ENCODE peak calls at places on chromosomes 5 and 9, in six cellular contexts. E is heart left ventricle, M is mucosa of descending colon, B is fibroblast of lung, V is mesenchymal stem cell, Q is breast epithelium. R is an unnamed sample. For H3K4me1, the result is how much of the 10 kb centered on the place peaks cover.

GRCh38 chr9:125513634-125514413 is 193.2 kb downstream of the MAPKAP1 start:
- DNase-seq in M (peak), E (peak), Q (no peak), V (peak), B (peak), R (no peak)

GRCh38 chr5:180632768-180633167 is 16.6 kb downstream of the FLT4 start:
- DNase-seq in M (no peak), B (no peak), V (no peak), E (peak), Q (no peak), R (no peak)

GRCh38 chr9:128722380-128723351 is 1.3 kb downstream of the ZDHHC12 start:
- DNase-seq in B (no peak), E (no peak), M (no peak), V (no peak), Q (no peak), R (no peak)

GRCh38 chr9:124392855-124393460 is 22.3 kb downstream of the PSMB7 start:
- DNase-seq in Q (no peak), E (no peak), B (peak), M (no peak), V (peak), R (peak)

GRCh38 chr5:172695431-172696054 is 54.5 kb downstream of the NEURL1B start:
- DNase-seq in M (no peak), E (peak), V (no peak), Q (no peak), B (no peak), R (no peak)

GRCh38 chr9:88387733-88388202 is 476 bp upstream of the SPIN1 start:
- DNase-seq in Q (peak), M (peak), E (peak), B (peak), V (peak), R (peak)

GRCh38 chr5:32474201-32474854 is 29.8 kb upstream of the ZFR start:
- DNase-seq in Q (no peak), E (no peak), V (no peak), B (no peak), M (peak), R (no peak)

GRCh38 chr5:149063017-149063687 is at the start of gene SH3TC2:
- DNase-seq in E (peak), V (peak), M (peak), B (peak), Q (peak), R (peak)

GRCh38 chr9:95504053-95504963 is 12.5 kb downstream of the PTCH1 start:
- DNase-seq in Q (no peak), M (no peak), B (peak), E (peak), V (peak), R (peak)

GRCh38 chr5:135318037-135318436 is 81.0 kb downstream of the MACROH2A1 start:
- DNase-seq in V (no peak), E (no peak), M (no peak), Q (no peak), B (no peak), R (no peak)

GRCh38 chr9:17191095-17191494 is 56.3 kb downstream of the CNTLN start:
- DNase-seq in Q (no peak), V (peak), M (no peak), B (peak), E (no peak), R (peak)

GRCh38 chr5:99061711-99062110 is 132.9 kb upstream of the CHD1 start:
- DNase-seq in V (peak), B (peak), E (no peak), Q (no peak), M (no peak), R (no peak)

GRCh38 chr5:172871982-172872381 is 37.9 kb downstream of the ERGIC1 start:
- DNase-seq in E (no peak), M (no peak), Q (no peak), V (peak), B (peak), R (no peak)

GRCh38 chr9:86854898-86855523 is 92.3 kb downstream of the GAS1 start:
- DNase-seq in M (no peak), Q (no peak), E (no peak), B (peak), V (peak), R (peak)

GRCh38 chr5:175718401-175719108 is 60.7 kb downstream of the HRH2 start:
- DNase-seq in Q (no peak), B (no peak), M (peak), E (peak), V (peak), R (peak)

GRCh38 chr9:38233343-38233742 is 159.2 kb upstream of the ALDH1B1 start:
- DNase-seq in V (no peak), M (no peak), B (no peak), Q (no peak), E (no peak), R (no peak)

GRCh38 chr9:1050125-1050895 is at the start of gene DMRT2:
- DNase-seq in Q (peak), B (peak), V (no peak), E (peak), M (peak), R (peak)

GRCh38 chr9:112535811-112536210 is 49.2 kb downstream of the KIAA1958 start:
- DNase-seq in E (no peak), B (peak), V (peak), M (no peak), Q (no peak), R (peak)

GRCh38 chr5:149358294-149358651 is 427 bp downstream of the PCYOX1L start:
- DNase-seq in E (peak), Q (no peak), B (no peak), M (peak), V (no peak), R (no peak)

GRCh38 chr5:14720236-14720923 is 55.9 kb downstream of the OTULIN start:
- DNase-seq in B (peak), M (no peak), V (peak), E (no peak), Q (no peak), R (no peak)

GRCh38 chr5:139394654-139395566 is at the start of gene PROB1:
- DNase-seq in E (peak), M (no peak), V (peak), B (no peak), Q (no peak), R (no peak)

GRCh38 chr9:8095531-8096223 is 296.1 kb upstream of the DMAC1 start:
- DNase-seq in Q (no peak), M (no peak), B (no peak), E (no peak), V (no peak), R (no peak)

GRCh38 chr5:132362086-132362485 is 7.4 kb upstream of the SLC22A5 start:
- DNase-seq in B (no peak), V (no peak), M (no peak), Q (no peak), E (no peak), R (no peak)
- H3K4me1 ChIP-seq in B (under half), V (under half), M (under half), Q (under half), E (under half), R (under half)

GRCh38 chr9:132002827-132003704 is 76.6 kb downstream of the MED27 start:
- DNase-seq in E (no peak), B (peak), Q (no peak), M (no peak), V (no peak), R (peak)

GRCh38 chr9:131999692-132000551 is 79.7 kb downstream of the MED27 start:
- DNase-seq in E (no peak), B (peak), M (no peak), V (peak), Q (no peak), R (no peak)

GRCh38 chr9:132000659-132001058 is 79.0 kb downstream of the MED27 start:
- DNase-seq in M (no peak), V (no peak), E (no peak), B (no peak), Q (no peak), R (no peak)

GRCh38 chr9:132003904-132004303 is 75.8 kb downstream of the MED27 start:
- DNase-seq in V (no peak), Q (no peak), B (no peak), E (no peak), M (no peak), R (peak)

DNA sequence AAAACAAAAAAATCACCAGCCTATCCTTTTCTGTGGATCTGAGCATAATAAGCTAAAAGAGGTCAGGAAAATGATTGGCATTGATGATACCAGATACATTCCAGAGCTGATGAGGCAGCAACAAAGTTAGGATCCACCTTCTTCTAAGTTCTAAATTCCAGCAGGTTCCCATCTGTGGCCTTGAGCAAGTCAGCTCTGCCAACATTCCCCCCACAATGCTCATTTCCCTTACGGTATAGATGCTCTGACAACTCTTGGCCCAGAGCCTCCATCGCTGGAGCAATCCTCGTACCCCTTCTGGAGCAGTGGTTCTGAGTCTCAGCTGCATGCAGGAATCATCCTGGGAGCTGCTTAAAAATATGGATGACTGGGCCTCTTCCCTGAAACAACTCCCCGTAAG is 78.1 kb downstream of the MED27 start:
- DNase-seq in V (no peak), B (peak), Q (no peak), M (no peak), E (no peak), R (no peak)
- H3K4me1 ChIP-seq in V (under half), B (under half), Q (under half), M (under half), E (under half), R (under half)

DNA sequence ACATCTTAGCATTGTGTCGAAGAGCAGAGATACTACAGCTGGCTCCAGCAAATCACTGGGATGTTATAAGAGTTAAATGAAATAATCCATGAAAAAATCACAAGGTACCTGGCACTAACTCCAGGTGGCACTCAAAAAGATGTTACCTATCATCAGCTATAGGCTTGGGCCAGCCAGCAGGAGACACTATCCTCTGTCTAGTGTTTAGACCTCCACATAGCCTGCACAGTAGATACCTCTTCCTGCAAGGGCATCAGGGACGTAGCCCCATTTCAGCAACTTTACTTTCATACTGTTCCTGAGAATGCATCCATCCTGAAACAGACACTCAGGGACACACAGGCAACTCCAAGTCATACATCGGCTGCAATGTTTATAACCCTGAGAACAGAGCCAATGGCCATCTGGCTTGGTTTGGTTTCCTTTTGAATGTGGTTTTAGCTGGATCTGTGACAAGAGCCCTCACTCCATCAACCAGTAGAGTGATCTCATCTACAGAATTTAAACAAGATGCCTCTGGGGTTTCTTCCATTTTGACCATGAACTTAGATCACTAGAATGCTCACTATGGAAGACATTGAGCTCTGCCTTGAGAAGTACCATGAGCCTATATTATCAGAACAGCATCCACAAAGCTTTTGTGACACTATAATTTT is 69.9 kb downstream of the TLE1 start:
- DNase-seq in V (peak), M (peak), B (peak), Q (no peak), E (no peak), R (no peak)
- H3K4me1 ChIP-seq in V (under half), M (under half), B (under half), Q (under half), E (under half), R (under half)

GRCh38 chr5:80189201-80189600 is 66.6 kb downstream of the SERINC5 start:
- DNase-seq in B (no peak), Q (no peak), M (no peak), E (no peak), V (no peak), R (no peak)
- H3K4me1 ChIP-seq in B (under half), Q (under half), M (half or more), E (half or more), V (under half), R (under half)

GRCh38 chr5:151382576-151382975 is 35.2 kb upstream of the SLC36A2 start:
- DNase-seq in V (no peak), Q (no peak), B (no peak), E (no peak), M (no peak), R (no peak)
- H3K4me1 ChIP-seq in V (under half), Q (under half), B (under half), E (under half), M (under half), R (under half)

GRCh38 chr9:136242908-136243525 is 2.6 kb downstream of the QSOX2 start:
- DNase-seq in M (no peak), B (no peak), V (no peak), Q (no peak), E (no peak), R (no peak)

GRCh38 chr9:136245194-136246150 is at the start of gene QSOX2:
- DNase-seq in Q (peak), M (peak), E (peak), V (peak), B (peak), R (peak)

GRCh38 chr9:136244776-136245193 is 827 bp downstream of the QSOX2 start:
- DNase-seq in B (no peak), V (no peak), Q (no peak), E (no peak), M (no peak), R (no peak)

GRCh38 chr9:136243631-136244030 is 2.0 kb downstream of the QSOX2 start:
- DNase-seq in B (no peak), V (no peak), Q (no peak), E (no peak), M (no peak), R (no peak)

DNA sequence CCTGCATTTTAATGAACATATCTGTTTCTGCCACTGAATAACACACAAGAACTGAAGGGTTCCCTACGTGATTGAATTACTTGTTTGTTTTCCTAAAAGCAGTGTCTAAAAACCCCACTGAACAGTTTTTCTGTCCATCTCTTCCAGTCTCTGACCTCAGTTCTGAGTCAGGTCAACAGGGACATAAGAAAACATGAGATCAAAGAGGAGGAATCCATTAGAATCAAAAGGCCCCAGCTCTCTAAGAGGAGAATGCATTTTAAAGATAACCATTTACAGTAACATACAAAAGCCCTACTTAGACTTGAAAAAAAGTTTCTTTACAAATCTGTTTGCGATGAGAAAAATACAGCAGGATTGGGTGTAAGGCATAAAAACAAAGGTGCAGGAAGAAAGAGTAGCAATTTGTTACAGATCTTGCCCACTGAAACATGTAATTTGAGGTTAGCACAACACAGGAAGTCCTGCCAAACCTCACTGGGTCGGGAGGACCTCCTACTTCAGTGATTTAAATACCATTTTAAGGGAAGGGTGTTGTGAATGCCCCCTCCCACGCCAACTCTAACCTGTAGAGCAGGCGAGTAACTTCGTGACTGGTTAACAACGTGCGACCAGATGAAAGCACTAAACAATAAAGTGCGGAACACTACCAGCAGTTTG is 1.4 kb downstream of the QSOX2 start:
- DNase-seq in B (peak), E (no peak), Q (no peak), V (no peak), M (no peak), R (no peak)
- H3K4me1 ChIP-seq in B (under half), E (under half), Q (under half), V (under half), M (under half), R (under half)

GRCh38 chr9:137179761-137180160 is 7.9 kb upstream of the TMEM210 start:
- DNase-seq in B (no peak), M (no peak), E (no peak), V (no peak), Q (no peak), R (no peak)
- H3K4me1 ChIP-seq in B (under half), M (under half), E (under half), V (under half), Q (under half), R (under half)

GRCh38 chr5:17398866-17399835 is 98.9 kb upstream of the TAF11L2 start:
- DNase-seq in E (no peak), V (no peak), B (no peak), M (no peak), Q (no peak), R (no peak)

GRCh38 chr5:17402291-17403121 is 95.5 kb upstream of the TAF11L2 start:
- DNase-seq in B (no peak), Q (no peak), M (no peak), V (no peak), E (no peak), R (no peak)

GRCh38 chr5:17399931-17400330 is 98.1 kb upstream of the TAF11L2 start:
- DNase-seq in V (no peak), Q (no peak), B (no peak), M (no peak), E (no peak), R (no peak)

GRCh38 chr5:17401509-17402290 is 96.3 kb upstream of the TAF11L2 start:
- DNase-seq in Q (no peak), B (no peak), V (no peak), M (no peak), E (no peak), R (no peak)

GRCh38 chr5:17400724-17401508 is 97.1 kb upstream of the TAF11L2 start:
- DNase-seq in Q (no peak), E (no peak), B (no peak), M (no peak), V (no peak), R (no peak)
- H3K4me1 ChIP-seq in Q (under half), E (under half), B (under half), M (under half), V (under half), R (under half)

GRCh38 chr9:134063876-134064450 is 3.9 kb downstream of the BRD3 start:
- DNase-seq in V (no peak), B (no peak), M (no peak), E (no peak), Q (no peak), R (no peak)

GRCh38 chr9:134062461-134063087 is 5.3 kb downstream of the BRD3 start:
- DNase-seq in V (no peak), E (no peak), B (no peak), Q (no peak), M (no peak), R (no peak)

GRCh38 chr9:134061688-134062371 is 6.0 kb downstream of the BRD3 start:
- DNase-seq in Q (no peak), M (no peak), E (no peak), B (no peak), V (no peak), R (no peak)

GRCh38 chr9:134064711-134065110 is 3.1 kb downstream of the BRD3 start:
- DNase-seq in E (no peak), V (no peak), M (no peak), Q (no peak), B (no peak), R (no peak)

DNA sequence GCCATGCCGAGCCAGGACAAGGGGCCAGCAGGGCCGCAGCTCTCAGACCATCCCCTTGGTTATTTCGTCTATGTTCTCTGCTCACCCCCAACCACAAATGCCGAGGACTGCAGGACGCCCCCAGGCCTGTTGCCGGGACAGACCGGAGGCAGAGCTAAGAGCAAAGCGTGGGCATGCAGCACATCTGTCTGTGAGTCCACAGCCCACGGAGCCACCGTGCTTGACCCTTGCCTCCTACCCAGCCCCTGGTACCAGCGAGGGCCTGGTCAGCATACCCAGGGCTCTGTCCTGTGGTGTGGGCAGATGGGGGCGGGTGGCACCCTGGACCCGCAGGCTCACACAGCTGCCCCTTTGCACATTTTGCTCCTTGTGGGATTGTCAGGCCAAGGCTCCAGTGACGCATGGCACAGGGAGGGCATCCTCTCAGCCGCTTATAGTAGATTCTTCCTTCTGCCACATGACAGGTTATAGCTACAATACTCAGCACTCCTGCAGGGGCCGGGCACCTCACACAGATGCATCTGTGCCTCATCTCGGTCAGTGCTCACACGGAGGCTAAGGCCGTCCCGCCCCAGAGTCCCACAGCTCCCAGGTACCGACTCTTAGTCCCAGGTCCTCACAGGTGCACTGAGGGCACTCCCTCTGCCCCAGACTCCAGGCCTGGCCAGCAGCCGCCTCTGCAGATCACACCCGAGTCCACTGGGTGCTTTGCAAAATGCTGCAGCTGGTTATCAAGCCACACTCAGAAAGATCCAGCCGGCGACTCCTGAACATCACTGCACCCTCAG is 4.5 kb downstream of the BRD3 start:
- DNase-seq in B (no peak), E (no peak), M (no peak), V (no peak), Q (no peak), R (no peak)
- H3K4me1 ChIP-seq in B (under half), E (half or more), M (under half), V (half or more), Q (under half), R (under half)

DNA sequence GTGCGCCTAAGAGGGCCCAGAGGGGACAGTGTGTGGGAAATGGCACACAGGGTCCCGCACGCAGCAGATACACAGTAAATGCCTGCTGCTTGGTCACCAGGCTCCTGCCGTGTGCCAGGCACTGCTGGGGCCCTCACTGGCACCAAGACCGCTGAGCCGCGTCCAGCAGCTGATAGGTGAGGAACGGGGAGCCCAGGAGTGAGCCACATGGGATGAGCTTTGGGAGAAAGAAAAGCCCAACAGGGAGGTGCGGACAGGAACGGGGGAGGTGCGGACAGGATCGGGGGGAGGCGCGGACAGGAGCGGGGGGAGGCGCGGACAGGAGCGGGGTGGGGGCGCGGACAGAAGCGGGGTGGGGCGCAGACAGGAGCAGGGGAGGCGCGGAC is 16.5 kb downstream of the GPSM1 start:
- DNase-seq in Q (no peak), V (no peak), B (no peak), M (no peak), E (no peak), R (no peak)
- H3K4me1 ChIP-seq in Q (under half), V (under half), B (under half), M (under half), E (under half), R (under half)